ENCODE peak calls at places on chromosomes 6 and 20, in six cellular contexts. C, E, H, T, D and B are unnamed samples.

GRCh38 chr20:54759589-54759988 is 284.2 kb downstream of the DOK5 start:
- DNase-seq in D (no peak), C (no peak), E (no peak), T (no peak), H (no peak), B (no peak)

GRCh38 chr6:6392214-6393068 is 72.0 kb upstream of the F13A1 start:
- DNase-seq in C (no peak), H (no peak), T (no peak), D (no peak), E (no peak), B (no peak)

GRCh38 chr6:147156799-147157382 is 47.3 kb upstream of the STXBP5 start:
- DNase-seq in D (no peak), T (no peak), C (no peak), H (no peak), E (peak), B (no peak)

GRCh38 chr6:8084586-8084985 is 17.8 kb downstream of the EEF1E1 start:
- DNase-seq in D (no peak), T (no peak), E (peak), C (no peak), H (no peak), B (no peak)

GRCh38 chr20:41507851-41508250 is 110.3 kb downstream of the CHD6 start:
- DNase-seq in H (no peak), D (no peak), E (no peak), C (no peak), T (no peak), B (no peak)

GRCh38 chr6:87333591-87334181 is 4.6 kb upstream of the GJB7 start:
- DNase-seq in T (no peak), D (no peak), E (peak), C (no peak), H (no peak), B (no peak)

GRCh38 chr6:146361367-146361924 is 182.2 kb upstream of the RAB32 start:
- DNase-seq in T (no peak), E (peak), C (peak), D (no peak), H (peak), B (no peak)

GRCh38 chr6:25701807-25702206 is 49.8 kb downstream of the SCGN start:
- DNase-seq in E (no peak), H (no peak), T (no peak), C (no peak), D (no peak), B (no peak)

GRCh38 chr20:54172856-54173652 is 732 bp downstream of the CYP24A1 start:
- DNase-seq in H (no peak), T (no peak), C (no peak), E (peak), D (no peak), B (no peak)

GRCh38 chr6:101666256-101666655 is 272.7 kb downstream of the GRIK2 start:
- DNase-seq in T (no peak), D (no peak), E (peak), C (no peak), H (no peak), B (no peak)

GRCh38 chr6:44495036-44495901 is 107.8 kb downstream of the CDC5L start:
- DNase-seq in H (no peak), T (no peak), C (no peak), E (peak), D (no peak), B (no peak)

GRCh38 chr6:44493132-44493531 is 105.6 kb downstream of the CDC5L start:
- DNase-seq in C (no peak), E (no peak), D (no peak), H (no peak), T (no peak), B (no peak)

GRCh38 chr6:44496705-44497369 is 109.3 kb downstream of the CDC5L start:
- DNase-seq in E (no peak), T (no peak), H (no peak), C (no peak), D (no peak), B (no peak)

GRCh38 chr6:44493593-44493992 is 106.1 kb downstream of the CDC5L start:
- DNase-seq in E (no peak), H (no peak), T (no peak), D (no peak), C (no peak), B (no peak)

GRCh38 chr6:44494011-44494501 is 106.5 kb downstream of the CDC5L start:
- DNase-seq in D (no peak), E (peak), T (no peak), H (no peak), C (no peak), B (no peak)
- TF ChIP-seq CTCF in D (no peak), E (peak), T (no peak), H (peak), C (no peak), B (peak)

GRCh38 chr6:42338573-42339218 is 113.0 kb downstream of the TRERF1 start:
- DNase-seq in H (no peak), E (peak), C (no peak), T (no peak), D (no peak), B (no peak)
- TF ChIP-seq CTCF in H (no peak), E (peak), C (no peak), T (no peak), D (no peak), B (peak)

GRCh38 chr6:95094751-95095150 is 482.6 kb upstream of the MANEA start:
- DNase-seq in T (no peak), C (no peak), D (no peak), H (no peak), E (peak), B (no peak)

GRCh38 chr6:95093154-95093553 is 484.2 kb upstream of the MANEA start:
- DNase-seq in E (peak), T (no peak), H (no peak), D (no peak), C (no peak), B (no peak)

GRCh38 chr6:95095855-95096254 is 481.5 kb upstream of the MANEA start:
- DNase-seq in H (no peak), T (no peak), E (no peak), D (no peak), C (no peak), B (no peak)

GRCh38 chr6:95095271-95095670 is 482.1 kb upstream of the MANEA start:
- DNase-seq in T (no peak), D (no peak), C (no peak), H (no peak), E (peak), B (no peak)

GRCh38 chr6:95091823-95092436 is 485.4 kb upstream of the MANEA start:
- DNase-seq in C (no peak), T (no peak), E (peak), D (no peak), H (no peak), B (no peak)
- TF ChIP-seq CTCF in C (no peak), T (peak), E (peak), D (no peak), H (peak), B (peak)

GRCh38 chr20:7926323-7926722 is 13.9 kb downstream of the HAO1 start:
- DNase-seq in T (no peak), H (no peak), D (no peak), C (no peak), E (no peak), B (no peak)

GRCh38 chr20:7924692-7925091 is 15.6 kb downstream of the HAO1 start:
- DNase-seq in E (peak), T (no peak), H (no peak), D (no peak), C (no peak), B (no peak)

GRCh38 chr20:7930386-7930785 is 9.9 kb downstream of the HAO1 start:
- DNase-seq in E (no peak), D (no peak), H (no peak), C (no peak), T (no peak), B (no peak)

DNA sequence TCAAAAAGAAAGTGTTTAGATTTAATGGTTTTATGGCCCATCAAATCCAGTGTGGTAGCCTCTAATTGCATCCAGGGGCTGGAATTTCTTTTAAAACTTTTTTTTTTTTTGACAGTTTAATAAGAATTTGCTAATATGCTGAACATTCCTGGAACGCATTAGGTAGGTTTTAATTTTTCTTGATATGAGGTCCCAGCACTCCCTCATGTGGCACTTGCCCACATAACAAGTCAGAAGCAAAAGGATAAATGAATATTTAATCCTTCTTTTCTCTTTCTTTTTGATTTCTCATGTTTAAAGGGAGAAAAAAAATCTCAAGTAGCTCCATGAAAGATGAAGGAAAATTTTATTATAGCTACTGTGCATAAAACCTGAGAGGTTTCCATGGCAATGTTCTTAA is 13.5 kb downstream of the HAO1 start:
- DNase-seq in H (no peak), C (peak), T (no peak), E (peak), D (no peak), B (no peak)
- TF ChIP-seq CTCF in H (peak), C (peak), T (peak), E (peak), D (no peak), B (peak)

GRCh38 chr6:105500693-105501092 is 97.8 kb upstream of the PREP start:
- DNase-seq in D (no peak), H (no peak), T (no peak), C (no peak), E (no peak), B (no peak)
- TF ChIP-seq CTCF in D (no peak), H (no peak), T (no peak), C (no peak), E (no peak), B (peak)